ENCODE peak calls at places on chromosomes 16 and 17, in six cellular contexts. X is NCI-H226, I is aorta, N is GM19239, F is HFFc6, J is adipocyte. C is an unnamed sample.

GRCh38 chr17:55273579-55274370 is 9.0 kb downstream of the HLF start:
- DNase-seq in I (peak), F (peak), J (peak), X (peak), N (no peak), C (no peak)

GRCh38 chr17:39632153-39632941 is 4.6 kb upstream of the STARD3 start:
- DNase-seq in I (no peak), X (no peak), F (no peak), N (no peak), J (no peak), C (no peak)

GRCh38 chr16:49276646-49277385 is 4.8 kb downstream of the CBLN1 start:
- DNase-seq in N (no peak), J (no peak), X (no peak), F (no peak), I (no peak), C (no peak)

GRCh38 chr16:893360-893759 is 77.4 kb downstream of the LMF1 start:
- DNase-seq in J (no peak), N (no peak), F (no peak), I (no peak), X (no peak), C (no peak)

GRCh38 chr17:75639327-75639726 is 6.1 kb downstream of the SMIM5 start:
- DNase-seq in J (no peak), N (no peak), I (no peak), F (no peak), X (no peak), C (no peak)

GRCh38 chr17:58200024-58200633 is 7.6 kb downstream of the EPX start:
- DNase-seq in N (peak), J (peak), X (no peak), F (peak), I (no peak), C (peak)

GRCh38 chr16:12573730-12574383 is 229.8 kb downstream of the CPPED1 start:
- DNase-seq in J (peak), I (peak), F (no peak), X (no peak), N (peak), C (peak)

GRCh38 chr16:26598989-26599785 is 467.5 kb upstream of the C16orf82 start:
- DNase-seq in J (no peak), I (no peak), X (no peak), F (no peak), N (no peak), C (no peak)

GRCh38 chr16:67666032-67666537 is 465 bp downstream of the ENKD1 start:
- DNase-seq in N (no peak), J (peak), I (peak), X (no peak), F (no peak), C (peak)

GRCh38 chr16:59181821-59182420 is 447.8 kb upstream of the GOT2 start:
- DNase-seq in X (no peak), F (no peak), N (no peak), I (no peak), J (no peak), C (no peak)

GRCh38 chr17:60421273-60422161 is 772 bp upstream of the CHCT1 start:
- DNase-seq in F (no peak), X (no peak), I (peak), J (peak), N (peak), C (peak)

C was measured in fibroblast of lung.